ENCODE peak calls at places on chromosomes 4 and X, in six cellular contexts. One of them, this sample, is unnamed.
A peak's percentile ranks its signal among the peaks of the same experiment; 100 is the strongest.

GRCh38 chr4:47839259-47839658 is 1.4 kb upstream of the CORIN start:
- DNase-seq in nucleus accumbens: peak; percentile 4
- DNase-seq in chondrocyte: no peak
- DNase-seq in iPS DF 6.9: no peak
- DNase-seq in brain microvascular endothelial cell: peak; percentile 51
- DNase-seq in activated CD8-positive, alpha-beta memory T cell treated with anti-CD3 and anti-CD28 coated beads for 48 hours: peak; percentile 15
- DNase-seq in this sample: no peak

GRCh38 chr4:156672924-156673323 is 298.7 kb downstream of the PDGFC start:
- DNase-seq in activated CD8-positive, alpha-beta memory T cell treated with anti-CD3 and anti-CD28 coated beads for 48 hours: no peak
- DNase-seq in iPS DF 6.9: no peak
- DNase-seq in chondrocyte: no peak
- DNase-seq in nucleus accumbens: no peak
- DNase-seq in brain microvascular endothelial cell: no peak
- DNase-seq in this sample: no peak

GRCh38 chrX:153703036-153703370 is 15.3 kb downstream of the SLC6A8 start:
- DNase-seq in brain microvascular endothelial cell: no peak
- DNase-seq in nucleus accumbens: no peak
- DNase-seq in activated CD8-positive, alpha-beta memory T cell treated with anti-CD3 and anti-CD28 coated beads for 48 hours: no peak
- DNase-seq in iPS DF 6.9: no peak
- DNase-seq in chondrocyte: no peak
- DNase-seq in this sample: no peak

GRCh38 chr4:40055379-40055872 is 1.2 kb upstream of the N4BP2 start:
- DNase-seq in iPS DF 6.9: no peak
- DNase-seq in brain microvascular endothelial cell: no peak
- DNase-seq in chondrocyte: no peak
- DNase-seq in nucleus accumbens: no peak
- DNase-seq in activated CD8-positive, alpha-beta memory T cell treated with anti-CD3 and anti-CD28 coated beads for 48 hours: peak; percentile 44
- DNase-seq in this sample: no peak

GRCh38 chr4:61373901-61374611 is 173.9 kb downstream of the ADGRL3 start:
- DNase-seq in nucleus accumbens: no peak
- DNase-seq in iPS DF 6.9: no peak
- DNase-seq in activated CD8-positive, alpha-beta memory T cell treated with anti-CD3 and anti-CD28 coated beads for 48 hours: no peak
- DNase-seq in brain microvascular endothelial cell: peak; percentile 41
- DNase-seq in chondrocyte: no peak
- DNase-seq in this sample: no peak

GRCh38 chr4:83219344-83219990 is 65.1 kb downstream of the COQ2 start:
- DNase-seq in chondrocyte: no peak
- DNase-seq in nucleus accumbens: no peak
- DNase-seq in iPS DF 6.9: no peak
- DNase-seq in activated CD8-positive, alpha-beta memory T cell treated with anti-CD3 and anti-CD28 coated beads for 48 hours: no peak
- DNase-seq in brain microvascular endothelial cell: no peak
- DNase-seq in this sample: peak; percentile 82

GRCh38 chrX:116009871-116010710 is 160.5 kb upstream of the AGTR2 start:
- DNase-seq in brain microvascular endothelial cell: no peak
- DNase-seq in iPS DF 6.9: no peak
- DNase-seq in activated CD8-positive, alpha-beta memory T cell treated with anti-CD3 and anti-CD28 coated beads for 48 hours: no peak
- DNase-seq in chondrocyte: no peak
- DNase-seq in nucleus accumbens: no peak
- DNase-seq in this sample: peak; percentile 56

GRCh38 chr4:153137168-153137567 is 67.1 kb upstream of the TRIM2 start:
- DNase-seq in activated CD8-positive, alpha-beta memory T cell treated with anti-CD3 and anti-CD28 coated beads for 48 hours: no peak
- DNase-seq in chondrocyte: no peak
- DNase-seq in iPS DF 6.9: no peak
- DNase-seq in nucleus accumbens: no peak
- DNase-seq in brain microvascular endothelial cell: peak; percentile 83
- DNase-seq in this sample: no peak

GRCh38 chrX:44896566-44897186 is 23.7 kb downstream of the KDM6A start:
- DNase-seq in nucleus accumbens: no peak
- DNase-seq in chondrocyte: no peak
- DNase-seq in iPS DF 6.9: no peak
- DNase-seq in brain microvascular endothelial cell: no peak
- DNase-seq in activated CD8-positive, alpha-beta memory T cell treated with anti-CD3 and anti-CD28 coated beads for 48 hours: no peak
- DNase-seq in this sample: no peak

GRCh38 chrX:132489256-132490085 is 633 bp upstream of the MBNL3 start:
- DNase-seq in activated CD8-positive, alpha-beta memory T cell treated with anti-CD3 and anti-CD28 coated beads for 48 hours: no peak
- DNase-seq in brain microvascular endothelial cell: no peak
- DNase-seq in iPS DF 6.9: no peak
- DNase-seq in chondrocyte: peak; percentile 92
- DNase-seq in nucleus accumbens: no peak
- DNase-seq in this sample: peak; percentile 92

GRCh38 chr4:915041-915474 is 17.1 kb downstream of the GAK start:
- DNase-seq in iPS DF 6.9: no peak
- DNase-seq in nucleus accumbens: no peak
- DNase-seq in brain microvascular endothelial cell: no peak
- DNase-seq in activated CD8-positive, alpha-beta memory T cell treated with anti-CD3 and anti-CD28 coated beads for 48 hours: no peak
- DNase-seq in chondrocyte: no peak
- DNase-seq in this sample: peak; percentile 74

GRCh38 chrX:8005678-8006347 is 78.6 kb upstream of the PNPLA4 start:
- DNase-seq in activated CD8-positive, alpha-beta memory T cell treated with anti-CD3 and anti-CD28 coated beads for 48 hours: no peak
- DNase-seq in chondrocyte: no peak
- DNase-seq in brain microvascular endothelial cell: no peak
- DNase-seq in iPS DF 6.9: no peak
- DNase-seq in nucleus accumbens: no peak
- DNase-seq in this sample: no peak

GRCh38 chr4:7909966-7910720 is 29.5 kb downstream of the AFAP1 start:
- DNase-seq in activated CD8-positive, alpha-beta memory T cell treated with anti-CD3 and anti-CD28 coated beads for 48 hours: no peak
- DNase-seq in brain microvascular endothelial cell: no peak
- DNase-seq in chondrocyte: no peak
- DNase-seq in iPS DF 6.9: no peak
- DNase-seq in nucleus accumbens: no peak
- DNase-seq in this sample: no peak

GRCh38 chrX:9336501-9336900 is 128.4 kb upstream of the TBL1X start:
- DNase-seq in activated CD8-positive, alpha-beta memory T cell treated with anti-CD3 and anti-CD28 coated beads for 48 hours: no peak
- DNase-seq in brain microvascular endothelial cell: no peak
- DNase-seq in nucleus accumbens: no peak
- DNase-seq in iPS DF 6.9: no peak
- DNase-seq in chondrocyte: no peak
- DNase-seq in this sample: no peak

GRCh38 chrX:155577682-155578081 is 35.1 kb downstream of the TMLHE start:
- DNase-seq in chondrocyte: no peak
- DNase-seq in iPS DF 6.9: no peak
- DNase-seq in brain microvascular endothelial cell: no peak
- DNase-seq in nucleus accumbens: no peak
- DNase-seq in activated CD8-positive, alpha-beta memory T cell treated with anti-CD3 and anti-CD28 coated beads for 48 hours: no peak
- DNase-seq in this sample: no peak

GRCh38 chrX:130120746-130121504 is 10.6 kb upstream of the ELF4 start:
- DNase-seq in activated CD8-positive, alpha-beta memory T cell treated with anti-CD3 and anti-CD28 coated beads for 48 hours: peak; percentile 27
- DNase-seq in iPS DF 6.9: no peak
- DNase-seq in chondrocyte: no peak
- DNase-seq in brain microvascular endothelial cell: no peak
- DNase-seq in nucleus accumbens: peak; percentile 51
- DNase-seq in this sample: peak; percentile 93

GRCh38 chrX:124217289-124218251 is 114.9 kb upstream of the TEX13D start:
- DNase-seq in activated CD8-positive, alpha-beta memory T cell treated with anti-CD3 and anti-CD28 coated beads for 48 hours: no peak
- DNase-seq in brain microvascular endothelial cell: peak; percentile 53
- DNase-seq in chondrocyte: no peak
- DNase-seq in nucleus accumbens: no peak
- DNase-seq in iPS DF 6.9: no peak
- DNase-seq in this sample: peak; percentile 82

GRCh38 chr4:142379277-142380051 is 466.6 kb downstream of the INPP4B start:
- DNase-seq in brain microvascular endothelial cell: peak; percentile 53
- DNase-seq in iPS DF 6.9: no peak
- DNase-seq in activated CD8-positive, alpha-beta memory T cell treated with anti-CD3 and anti-CD28 coated beads for 48 hours: no peak
- DNase-seq in nucleus accumbens: no peak
- DNase-seq in chondrocyte: no peak
- DNase-seq in this sample: no peak

GRCh38 chr4:56055027-56055976 is 106.6 kb downstream of the CEP135 start:
- DNase-seq in chondrocyte: no peak
- DNase-seq in brain microvascular endothelial cell: no peak
- DNase-seq in iPS DF 6.9: no peak
- DNase-seq in activated CD8-positive, alpha-beta memory T cell treated with anti-CD3 and anti-CD28 coated beads for 48 hours: no peak
- DNase-seq in nucleus accumbens: no peak
- DNase-seq in this sample: no peak

GRCh38 chr4:24094726-24095125 is 204.9 kb upstream of the PPARGC1A start:
- DNase-seq in chondrocyte: no peak
- DNase-seq in iPS DF 6.9: no peak
- DNase-seq in nucleus accumbens: no peak
- DNase-seq in activated CD8-positive, alpha-beta memory T cell treated with anti-CD3 and anti-CD28 coated beads for 48 hours: no peak
- DNase-seq in brain microvascular endothelial cell: no peak
- DNase-seq in this sample: no peak

GRCh38 chr4:150447356-150447755 is 134.6 kb upstream of the MAB21L2 start:
- DNase-seq in activated CD8-positive, alpha-beta memory T cell treated with anti-CD3 and anti-CD28 coated beads for 48 hours: no peak
- DNase-seq in chondrocyte: no peak
- DNase-seq in nucleus accumbens: no peak
- DNase-seq in iPS DF 6.9: no peak
- DNase-seq in brain microvascular endothelial cell: no peak
- DNase-seq in this sample: no peak

GRCh38 chrX:56728752-56729151 is 291 bp upstream of the NBDY start:
- DNase-seq in iPS DF 6.9: no peak
- DNase-seq in nucleus accumbens: no peak
- DNase-seq in activated CD8-positive, alpha-beta memory T cell treated with anti-CD3 and anti-CD28 coated beads for 48 hours: no peak
- DNase-seq in brain microvascular endothelial cell: peak; percentile 8
- DNase-seq in chondrocyte: no peak
- DNase-seq in this sample: no peak

GRCh38 chrX:2928583-2929434 is at the start of gene ARSD:
- DNase-seq in chondrocyte: peak; percentile 95
- DNase-seq in nucleus accumbens: peak; percentile 36
- DNase-seq in iPS DF 6.9: peak; percentile 61
- DNase-seq in activated CD8-positive, alpha-beta memory T cell treated with anti-CD3 and anti-CD28 coated beads for 48 hours: no peak
- DNase-seq in brain microvascular endothelial cell: peak; percentile 85
- DNase-seq in this sample: peak; percentile 95

GRCh38 chrX:154374361-154375155 is at the start of gene FLNA:
- DNase-seq in activated CD8-positive, alpha-beta memory T cell treated with anti-CD3 and anti-CD28 coated beads for 48 hours: no peak
- DNase-seq in chondrocyte: no peak
- DNase-seq in brain microvascular endothelial cell: no peak
- DNase-seq in iPS DF 6.9: no peak
- DNase-seq in nucleus accumbens: no peak
- DNase-seq in this sample: peak; percentile 86

GRCh38 chr4:113935190-113935589 is 44.3 kb downstream of the ARSJ start:
- DNase-seq in iPS DF 6.9: no peak
- DNase-seq in activated CD8-positive, alpha-beta memory T cell treated with anti-CD3 and anti-CD28 coated beads for 48 hours: no peak
- DNase-seq in brain microvascular endothelial cell: no peak
- DNase-seq in nucleus accumbens: no peak
- DNase-seq in chondrocyte: no peak
- DNase-seq in this sample: no peak

GRCh38 chr4:87073570-87074470 is 139.0 kb downstream of the AFF1 start:
- DNase-seq in iPS DF 6.9: no peak
- DNase-seq in chondrocyte: no peak
- DNase-seq in brain microvascular endothelial cell: no peak
- DNase-seq in nucleus accumbens: peak; percentile 13
- DNase-seq in activated CD8-positive, alpha-beta memory T cell treated with anti-CD3 and anti-CD28 coated beads for 48 hours: no peak
- DNase-seq in this sample: peak; percentile 89

GRCh38 chr4:145217339-145217738 is 37.0 kb upstream of the OTUD4 start:
- DNase-seq in brain microvascular endothelial cell: no peak
- DNase-seq in iPS DF 6.9: no peak
- DNase-seq in nucleus accumbens: no peak
- DNase-seq in activated CD8-positive, alpha-beta memory T cell treated with anti-CD3 and anti-CD28 coated beads for 48 hours: no peak
- DNase-seq in chondrocyte: no peak
- DNase-seq in this sample: no peak

GRCh38 chr4:4200624-4201023 is 26.1 kb downstream of the OTOP1 start:
- DNase-seq in brain microvascular endothelial cell: no peak
- DNase-seq in iPS DF 6.9: no peak
- DNase-seq in chondrocyte: no peak
- DNase-seq in nucleus accumbens: no peak
- DNase-seq in activated CD8-positive, alpha-beta memory T cell treated with anti-CD3 and anti-CD28 coated beads for 48 hours: no peak
- DNase-seq in this sample: no peak

GRCh38 chr4:163344147-163345050 is 707 bp downstream of the NPY5R start:
- DNase-seq in brain microvascular endothelial cell: no peak
- DNase-seq in iPS DF 6.9: no peak
- DNase-seq in chondrocyte: peak; percentile 82
- DNase-seq in nucleus accumbens: no peak
- DNase-seq in activated CD8-positive, alpha-beta memory T cell treated with anti-CD3 and anti-CD28 coated beads for 48 hours: no peak
- DNase-seq in this sample: peak; percentile 73

This sample was measured in spleen.